ENCODE peak calls at places on chromosomes 4 and X, in nine cellular contexts. A is CD8-positive, alpha-beta memory T cell; E is kidney; D is right lobe of liver; V is transverse colon; O is IMR-90; M is colonic mucosa; F is endodermal cell; B is astrocyte. R is an unnamed sample.

GRCh38 chr4:24433515-24434192 is 150.7 kb downstream of the DHX15 start:
- DNase-seq in E (no peak), D (no peak), A (no peak), B (no peak), M (no peak), V (no peak), O (no peak), F (no peak), R (no peak)

GRCh38 chr4:52659722-52660261 is 691 bp upstream of the USP46 start:
- DNase-seq in O (no peak), M (peak; percentile 71), D (peak; percentile 79), V (peak; percentile 68), A (no peak), B (no peak), F (peak; percentile 70), E (peak; percentile 90), R (no peak)

GRCh38 chr4:16131293-16131692 is 47.5 kb upstream of the PROM1 start:
- DNase-seq in O (no peak), V (no peak), D (no peak), A (no peak), E (no peak), B (no peak), M (no peak), F (no peak), R (no peak)

GRCh38 chr4:175947117-175947722 is 118.4 kb upstream of the WDR17 start:
- DNase-seq in M (no peak), B (no peak), E (no peak), A (no peak), O (peak; percentile 43), D (no peak), F (no peak), V (no peak), R (no peak)

GRCh38 chrX:41561045-41561444 is 113.9 kb downstream of the NYX start:
- DNase-seq in O (peak; percentile 95), D (no peak), M (no peak), B (peak; percentile 91), A (peak; percentile 2), E (no peak), V (no peak), F (no peak), R (peak; percentile 10)

GRCh38 chrX:20718592-20718991 is 451.9 kb upstream of the RPS6KA3 start:
- DNase-seq in B (no peak), A (no peak), D (no peak), F (no peak), O (no peak), M (no peak), E (no peak), V (no peak), R (no peak)

GRCh38 chrX:47515941-47516649 is 33.1 kb upstream of the ZNF41 start:
- DNase-seq in A (no peak), V (no peak), O (peak; percentile 45), E (no peak), M (no peak), F (no peak), B (peak; percentile 79), D (no peak), R (no peak)

GRCh38 chrX:72110051-72110926 is 21.4 kb downstream of the RTL5 start:
- DNase-seq in V (no peak), A (no peak), M (no peak), D (no peak), E (no peak), F (peak; percentile 28), B (no peak), O (no peak), R (no peak)

GRCh38 chr4:11669156-11669555 is 240.5 kb upstream of the HS3ST1 start:
- DNase-seq in O (peak; percentile 39), F (no peak), A (no peak), D (no peak), B (peak; percentile 7), M (no peak), V (no peak), E (no peak), R (no peak)

DNA sequence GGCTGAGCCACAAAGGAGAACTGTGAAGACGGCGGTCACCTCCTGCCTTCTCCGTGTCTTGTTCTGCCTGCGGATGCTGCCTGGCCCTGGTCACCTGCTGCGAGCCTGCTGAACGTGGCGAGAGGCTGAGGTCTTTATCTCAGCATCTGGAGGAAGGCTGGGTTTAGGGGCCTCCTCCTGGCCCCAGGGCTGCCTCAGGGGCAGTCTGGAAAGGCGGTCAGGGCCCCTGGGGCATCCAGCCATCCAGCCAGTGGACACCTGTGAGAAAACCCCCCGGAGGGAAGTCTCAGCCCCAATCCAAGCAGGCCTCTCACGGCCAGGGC is 11.2 kb downstream of the PDE6B start:
- DNase-seq in F (peak; percentile 40), M (no peak), D (peak; percentile 7), O (no peak), A (no peak), V (no peak), E (no peak), B (no peak), R (no peak)
- H3K9me3 ChIP-seq in F (no peaks in the 10 kb centered on the region), M (no peaks in the 10 kb centered on the region), D (no peaks in the 10 kb centered on the region), O (peaks cover 17% of the 10 kb centered on the region), A (no peaks in the 10 kb centered on the region), V (no peaks in the 10 kb centered on the region), E (no peaks in the 10 kb centered on the region), B (peaks cover 15% of the 10 kb centered on the region), R (no peaks in the 10 kb centered on the region)

GRCh38 chr4:108029321-108029720 is 39.6 kb downstream of the HADH start:
- DNase-seq in M (no peak), O (no peak), F (no peak), A (no peak), E (no peak), B (no peak), D (no peak), V (no peak), R (no peak)

GRCh38 chr4:108030332-108030731 is 40.6 kb downstream of the HADH start:
- DNase-seq in B (peak; percentile 56), A (peak; percentile 21), F (peak; percentile 82), M (peak; percentile 24), V (peak; percentile 28), D (no peak), E (no peak), O (peak; percentile 76), R (peak; percentile 27)

GRCh38 chr4:108029731-108030130 is 40.0 kb downstream of the HADH start:
- DNase-seq in F (no peak), V (no peak), A (no peak), M (no peak), O (peak; percentile 59), B (peak; percentile 20), E (no peak), D (no peak), R (no peak)

GRCh38 chr4:108033348-108033747 is 43.7 kb downstream of the HADH start:
- DNase-seq in F (no peak), B (no peak), O (no peak), A (no peak), D (no peak), M (no peak), E (no peak), V (no peak), R (no peak)

DNA sequence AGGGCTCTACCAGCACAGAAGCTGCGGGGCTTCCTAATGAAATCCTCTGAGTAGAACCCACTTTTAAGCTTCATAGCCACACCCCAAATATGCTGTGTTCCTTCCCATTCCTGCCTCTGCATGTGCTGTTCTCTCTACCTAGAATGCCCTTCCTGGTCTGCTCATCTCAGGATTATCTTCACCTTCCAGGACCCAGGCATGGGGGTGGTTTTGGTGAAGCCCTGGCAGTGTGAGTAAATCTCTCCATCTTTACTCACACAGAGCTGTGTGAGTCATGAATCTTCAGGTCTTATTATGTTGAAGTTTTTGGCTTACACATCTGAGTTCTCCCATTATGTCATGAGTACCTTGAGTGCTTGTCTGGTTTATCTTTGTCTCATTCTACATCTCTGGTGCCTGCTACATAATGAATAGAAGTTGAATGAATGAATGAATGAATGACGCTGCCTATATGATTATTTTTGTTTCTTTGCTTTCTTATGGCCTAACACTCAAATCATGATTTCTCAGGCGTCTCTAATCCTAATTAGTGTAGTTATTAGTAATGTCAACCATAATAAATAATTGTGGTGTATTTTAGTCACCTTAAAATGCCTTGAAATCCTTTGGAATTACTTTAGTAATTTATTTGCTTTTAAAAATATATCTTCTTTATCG is 41.9 kb downstream of the HADH start:
- DNase-seq in D (no peak), V (no peak), F (no peak), A (no peak), E (no peak), O (peak; percentile 20), B (peak; percentile 10), M (no peak), R (no peak)
- H3K27ac ChIP-seq in D (no peak overlapping the region), V (no peak overlapping the region), F (no peak overlapping the region), A (no peak overlapping the region), E (no peak overlapping the region), O (no peak overlapping the region), B (no peak overlapping the region), M (no peak overlapping the region), R (no peak overlapping the region)

DNA sequence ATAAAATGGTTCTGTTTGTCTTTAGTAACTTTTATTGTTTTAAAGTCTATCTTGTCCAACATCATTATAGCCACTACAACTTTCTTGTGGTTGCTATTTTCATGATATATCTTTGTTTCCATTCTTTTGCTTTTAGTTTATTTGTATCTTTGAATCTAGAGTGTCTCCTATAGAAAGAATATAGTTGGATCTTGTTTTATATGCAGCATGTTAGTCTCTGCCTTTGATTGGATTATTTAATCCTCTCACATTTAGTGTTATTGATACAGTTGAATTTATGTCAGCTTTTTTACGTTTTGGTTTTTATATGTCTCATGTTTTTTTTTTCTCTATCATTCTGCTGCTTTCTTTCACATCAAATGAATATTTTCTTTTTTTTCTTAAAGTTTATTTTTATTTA is 98.1 kb downstream of the VSIG4 start:
- DNase-seq in V (no peak), M (no peak), B (no peak), E (no peak), D (no peak), F (no peak), A (no peak), O (no peak), R (no peak)
- H3K9me3 ChIP-seq in V (no peaks in the 10 kb centered on the region), M (no peaks in the 10 kb centered on the region), B (no peaks in the 10 kb centered on the region), E (no peaks in the 10 kb centered on the region), D (no peaks in the 10 kb centered on the region), F (no peaks in the 10 kb centered on the region), A (no peaks in the 10 kb centered on the region), O (no peaks in the 10 kb centered on the region), R (no peaks in the 10 kb centered on the region)

GRCh38 chr4:13950491-13950890 is 323.0 kb upstream of the BOD1L1 start:
- DNase-seq in E (no peak), B (no peak), A (no peak), V (no peak), M (no peak), O (no peak), F (no peak), D (no peak), R (no peak)

GRCh38 chr4:13953083-13953482 is 325.6 kb upstream of the BOD1L1 start:
- DNase-seq in M (no peak), E (no peak), F (peak; percentile 63), B (no peak), A (no peak), V (no peak), O (no peak), D (no peak), R (no peak)

GRCh38 chr4:13956947-13957346 is 329.4 kb upstream of the BOD1L1 start:
- DNase-seq in B (no peak), O (no peak), A (no peak), M (no peak), E (no peak), F (no peak), D (no peak), V (no peak), R (no peak)

DNA sequence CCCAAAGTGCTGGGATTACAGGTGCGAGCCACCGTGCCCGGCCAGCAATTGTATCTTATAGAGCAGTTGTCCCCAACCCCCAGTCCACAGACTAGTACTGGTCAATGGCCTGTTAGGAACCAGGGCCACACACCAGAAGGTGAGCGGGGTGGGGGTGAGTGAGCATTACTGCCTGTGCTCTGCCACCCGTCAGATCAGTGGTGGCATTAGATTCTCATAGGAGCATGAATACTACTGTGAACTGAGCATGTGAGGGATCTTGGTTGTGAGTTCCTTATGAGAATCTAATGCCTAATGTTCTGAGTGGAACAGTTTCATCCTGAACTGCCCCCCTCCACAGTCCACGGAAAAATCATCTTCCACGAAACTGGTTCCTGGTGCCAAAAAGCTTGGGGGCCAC is 328.0 kb upstream of the BOD1L1 start:
- DNase-seq in A (no peak), D (no peak), B (no peak), F (no peak), M (no peak), V (no peak), E (no peak), O (no peak), R (no peak)
- H3K27ac ChIP-seq in A (no peak overlapping the region), D (no peak overlapping the region), B (no peak overlapping the region), F (no peak overlapping the region), M (no peak overlapping the region), V (no peak overlapping the region), E (no peak overlapping the region), O (no peak overlapping the region), R (no peak overlapping the region)